ENCODE peak calls at places on chromosomes 5 and 9, in nine cellular contexts. Q is T-helper 1 cell, C is left ventricle myocardium inferior, Z is NCI-H1092 treated with DMSO at 0.1 percent for 48 hours, O is HCEC 1CT, P is GDM1, E is uterus, V is right cardiac atrium, Y is AML-193. F is an unnamed sample.

GRCh38 chr5:16741007-16741406 is 124.2 kb upstream of the RETREG1 start:
- DNase-seq in Q (no peak), C (no peak), Z (peak), O (no peak), P (no peak), E (no peak), V (no peak), Y (no peak), F (peak)

GRCh38 chr9:33097192-33097591 is 20.7 kb upstream of the SMU1 start:
- DNase-seq in Q (no peak), C (no peak), Z (no peak), O (no peak), P (no peak), E (no peak), V (no peak), Y (no peak), F (no peak)

GRCh38 chr5:55817030-55817429 is 34.1 kb upstream of the IL31RA start:
- DNase-seq in Q (no peak), C (no peak), Z (no peak), O (peak), P (no peak), E (no peak), V (no peak), Y (no peak), F (no peak)

GRCh38 chr5:94173100-94173499 is 431.7 kb upstream of the POU5F2 start:
- DNase-seq in Q (no peak), C (no peak), Z (no peak), O (no peak), P (no peak), E (no peak), V (no peak), Y (peak), F (no peak)

GRCh38 chr5:6712136-6712581 is 1.1 kb upstream of the TENT4A start:
- DNase-seq in Q (peak), C (peak), Z (peak), O (peak), P (peak), E (peak), V (peak), Y (no peak), F (peak)

GRCh38 chr5:123105882-123106281 is 16.8 kb downstream of the PRDM6 start:
- DNase-seq in Q (no peak), C (no peak), Z (no peak), O (no peak), P (no peak), E (no peak), V (no peak), Y (no peak), F (no peak)

GRCh38 chr5:140322751-140323731 is 20.1 kb upstream of the PFDN1 start:
- DNase-seq in Q (no peak), C (peak), Z (peak), O (peak), P (no peak), E (peak), V (peak), Y (no peak), F (peak)

GRCh38 chr5:143796753-143797152 is 15.2 kb upstream of the HMHB1 start:
- DNase-seq in Q (no peak), C (no peak), Z (no peak), O (no peak), P (no peak), E (no peak), V (no peak), Y (peak), F (no peak)

GRCh38 chr9:14561929-14562386 is 131.3 kb downstream of the ZDHHC21 start:
- DNase-seq in Q (no peak), C (no peak), Z (peak), O (no peak), P (no peak), E (no peak), V (no peak), Y (no peak), F (no peak)

GRCh38 chr9:6897831-6898230 is 140.1 kb downstream of the KDM4C start:
- DNase-seq in Q (no peak), C (no peak), Z (no peak), O (no peak), P (no peak), E (no peak), V (no peak), Y (no peak), F (no peak)

GRCh38 chr5:149345892-149346222 is 558 bp downstream of the GRPEL2 start:
- DNase-seq in Q (no peak), C (no peak), Z (no peak), O (peak), P (no peak), E (no peak), V (no peak), Y (peak), F (peak)

GRCh38 chr5:118834710-118835109 is 153.6 kb downstream of the DTWD2 start:
- DNase-seq in Q (no peak), C (no peak), Z (no peak), O (no peak), P (no peak), E (no peak), V (no peak), Y (no peak), F (no peak)

GRCh38 chr5:112548246-112548982 is 129.3 kb upstream of the EPB41L4A start:
- DNase-seq in Q (no peak), C (no peak), Z (no peak), O (peak), P (no peak), E (no peak), V (no peak), Y (no peak), F (peak)

GRCh38 chr5:54616031-54616430 is 98.5 kb downstream of the SNX18 start:
- DNase-seq in Q (no peak), C (peak), Z (no peak), O (peak), P (no peak), E (peak), V (no peak), Y (peak), F (no peak)